ENCODE peak calls at places on chromosomes 7 and 10, in seven cellular contexts. W is A549; V is colonic mucosa; Z is right lobe of liver; E is AG09309; Y is MCF 10A; C is CD8-positive, alpha-beta T cell. F is an unnamed sample.

GRCh38 chr10:8095962-8096361 is 41.5 kb downstream of the GATA3 start:
- DNase-seq in W (no peak), C (no peak), V (no peak), E (no peak), Z (no peak), Y (no peak), F (no peak)

GRCh38 chr10:30803901-30804322 is 174.4 kb upstream of the LYZL2 start:
- DNase-seq in V (no peak), W (no peak), E (peak; percentile 87), C (no peak), Y (peak; percentile 39), Z (no peak), F (no peak)

GRCh38 chr7:100372256-100372655 is 1.0 kb upstream of the PILRA start:
- DNase-seq in V (no peak), Y (no peak), Z (no peak), E (peak; percentile 17), C (no peak), W (no peak), F (peak; percentile 73)

GRCh38 chr10:5089869-5090268 is 4.3 kb upstream of the AKR1C3 start:
- DNase-seq in Y (peak; percentile 89), E (no peak), C (no peak), W (no peak), Z (no peak), V (no peak), F (no peak)

GRCh38 chr7:51234609-51235308 is 81.8 kb downstream of the COBL start:
- DNase-seq in C (no peak), Z (peak; percentile 38), Y (no peak), V (no peak), W (no peak), E (no peak), F (no peak)

GRCh38 chr7:54541941-54542618 is at the start of gene VSTM2A:
- DNase-seq in W (no peak), Z (no peak), V (no peak), Y (no peak), E (no peak), C (no peak), F (no peak)

GRCh38 chr10:118002581-118002980 is 44.2 kb downstream of the RAB11FIP2 start:
- DNase-seq in Y (peak; percentile 77), V (no peak), Z (no peak), W (no peak), C (no peak), E (peak; percentile 14), F (no peak)

GRCh38 chr10:47190802-47191450 is 109.1 kb upstream of the GDF10 start:
- DNase-seq in W (no peak), Z (no peak), Y (no peak), E (no peak), C (no peak), V (no peak), F (no peak)

GRCh38 chr7:129438839-129439640 is 4.8 kb downstream of the STRIP2 start:
- DNase-seq in E (no peak), Z (no peak), W (peak; percentile 58), V (no peak), C (no peak), Y (peak; percentile 91), F (no peak)

GRCh38 chr7:119439192-119439591 is 833.8 kb upstream of the KCND2 start:
- DNase-seq in E (no peak), W (no peak), Z (no peak), Y (no peak), C (no peak), V (no peak), F (no peak)

GRCh38 chr7:55174856-55175255 is 156.0 kb downstream of the EGFR start:
- DNase-seq in W (no peak), Z (no peak), C (no peak), Y (no peak), V (no peak), E (no peak), F (no peak)

GRCh38 chr7:50954716-50955115 is 172.0 kb upstream of the GRB10 start:
- DNase-seq in C (no peak), Y (peak; percentile 25), V (no peak), W (no peak), Z (peak; percentile 35), E (no peak), F (no peak)

DNA sequence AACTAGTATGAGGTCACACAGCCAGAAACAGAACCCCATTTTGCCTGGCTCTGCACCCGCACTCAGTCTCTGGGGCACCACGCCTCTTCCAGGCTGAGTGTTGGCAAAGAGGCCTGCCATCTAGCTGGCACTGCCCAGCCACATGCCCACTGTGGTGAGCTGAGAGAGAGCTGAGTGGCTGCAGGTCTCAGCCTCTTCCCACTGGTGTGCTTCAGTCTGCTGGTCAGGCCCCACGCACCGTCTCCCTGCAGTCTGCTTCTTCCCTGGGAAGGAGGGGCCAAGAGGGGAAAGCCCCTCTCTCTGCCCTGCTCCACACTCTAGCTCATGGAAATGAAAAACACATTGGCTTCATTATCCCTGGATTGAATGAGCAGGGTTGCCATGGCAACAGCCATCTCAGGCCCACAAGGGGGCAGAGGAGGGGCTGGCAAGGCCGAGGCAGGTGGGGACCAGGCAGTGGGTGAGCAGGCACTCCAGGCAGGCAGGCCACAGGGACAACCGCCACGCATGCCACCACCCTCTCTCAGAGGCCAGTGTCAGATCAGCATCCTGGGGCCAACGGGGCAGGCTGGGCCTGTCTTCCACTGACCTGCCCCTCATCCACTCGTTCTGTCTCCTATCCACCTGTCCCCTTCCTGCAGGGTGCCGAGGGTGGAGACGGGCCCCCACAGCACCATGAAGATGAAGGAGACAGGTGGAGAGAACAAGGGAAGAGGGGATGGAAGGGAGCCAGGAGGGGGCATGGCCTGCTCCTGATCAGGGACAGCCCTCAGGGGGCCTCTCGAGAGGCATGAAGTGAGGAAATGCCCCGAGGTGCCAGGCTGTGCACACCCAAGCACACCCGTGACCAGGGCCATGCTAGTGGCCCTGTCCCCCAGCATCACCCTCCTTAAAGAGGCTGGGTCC is 110.9 kb downstream of the ZMIZ1 start:
- DNase-seq in Y (no peak), C (no peak), E (no peak), W (no peak), Z (no peak), V (no peak), F (peak; percentile 76)
- TF ChIP-seq CTCF in Y (no peak), C (no peak), E (peak; percentile 20), W (no peak), Z (no peak), V (no peak), F (no peak)

GRCh38 chr7:109206196-109206595 is 636.5 kb downstream of the DNAJB9 start:
- DNase-seq in Z (no peak), V (no peak), E (no peak), C (no peak), W (no peak), Y (no peak), F (no peak)
- TF ChIP-seq CTCF in Z (no peak), V (no peak), E (no peak), C (no peak), W (no peak), Y (no peak), F (no peak)

DNA sequence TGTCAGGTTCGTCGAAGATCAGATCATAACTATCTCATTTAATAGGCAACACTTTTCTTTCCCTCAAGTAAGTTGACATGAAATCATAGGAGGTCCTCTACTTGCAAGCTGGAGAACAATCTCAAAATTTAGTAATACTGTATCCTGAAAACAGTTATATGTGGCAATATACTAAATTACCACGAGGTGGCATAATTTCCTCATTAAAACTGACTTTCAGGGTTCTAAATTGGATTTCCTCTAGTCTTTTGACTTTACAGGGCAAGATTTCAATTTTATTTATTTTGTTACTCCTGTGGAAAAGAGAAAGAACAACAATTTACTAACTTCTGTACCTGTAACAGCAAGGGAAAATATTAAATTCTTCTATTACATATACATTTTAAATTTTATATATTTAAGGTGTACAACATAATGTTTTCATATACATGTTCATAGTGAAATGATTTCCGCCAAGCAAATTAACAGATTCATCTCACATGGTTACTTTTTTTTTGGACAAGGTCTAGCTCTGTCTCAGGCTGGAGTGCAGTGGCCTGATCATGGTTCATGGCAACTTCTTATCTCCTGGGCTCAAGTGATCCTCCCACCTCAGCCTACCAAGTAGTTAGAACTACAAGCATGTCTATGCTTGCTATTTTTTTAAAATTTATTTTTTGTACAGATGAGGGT is 53.4 kb upstream of the CYP2C18 start:
- DNase-seq in Z (no peak), C (no peak), V (no peak), E (no peak), W (peak; percentile 36), Y (peak; percentile 49), F (no peak)
- TF ChIP-seq CTCF in Z (peak; percentile 66), C (peak; percentile 60), V (peak; percentile 51), E (peak; percentile 52), W (peak; percentile 85), Y (peak; percentile 51), F (peak; percentile 59)

GRCh38 chr7:25125137-25125946 is at the start of gene CYCS:
- DNase-seq in W (peak; percentile 89), Z (peak; percentile 100), E (peak; percentile 99), C (peak; percentile 100), Y (peak; percentile 100), V (peak; percentile 100), F (peak; percentile 100)
- TF ChIP-seq CTCF in W (no peak), Z (no peak), E (no peak), C (no peak), Y (no peak), V (no peak), F (no peak)

F was measured in kidney.